ENCODE peak calls at places on chromosomes 12 and 14, in four cellular contexts. One of them, this sample, is unnamed.

GRCh38 chr12:6112004-6112403 is 12.5 kb downstream of the VWF start:
- DNase-seq in IMR-90: no peak
- DNase-seq in GM12878: no peak
- DNase-seq in K562: no peak
- DNase-seq in this sample: no peak

GRCh38 chr12:26062566-26062965 is 62.3 kb downstream of the BHLHE41 start:
- DNase-seq in IMR-90: peak
- DNase-seq in GM12878: no peak
- DNase-seq in K562: no peak
- DNase-seq in this sample: no peak

GRCh38 chr12:89352242-89352491 is 134 bp downstream of the DUSP6 start:
- DNase-seq in GM12878: no peak
- DNase-seq in K562: no peak
- DNase-seq in IMR-90: no peak
- DNase-seq in this sample: no peak

GRCh38 chr12:75684678-75685620 is 173.5 kb upstream of the KRR1 start:
- DNase-seq in K562: no peak
- DNase-seq in IMR-90: peak
- DNase-seq in GM12878: no peak
- DNase-seq in this sample: no peak

GRCh38 chr12:53585726-53586125 is 40.5 kb downstream of the ATF7 start:
- DNase-seq in IMR-90: no peak
- DNase-seq in GM12878: no peak
- DNase-seq in K562: no peak
- DNase-seq in this sample: no peak

GRCh38 chr12:95820096-95820703 is 29.6 kb upstream of the NTN4 start:
- DNase-seq in K562: peak
- DNase-seq in IMR-90: peak
- DNase-seq in GM12878: no peak
- DNase-seq in this sample: peak

GRCh38 chr12:62909340-62909739 is 25.6 kb downstream of the PPM1H start:
- DNase-seq in GM12878: no peak
- DNase-seq in IMR-90: no peak
- DNase-seq in K562: no peak
- DNase-seq in this sample: no peak

GRCh38 chr12:66008985-66009384 is 121.6 kb downstream of the LLPH start:
- DNase-seq in GM12878: no peak
- DNase-seq in K562: no peak
- DNase-seq in IMR-90: no peak
- DNase-seq in this sample: no peak

GRCh38 chr12:108784270-108784669 is 53.0 kb upstream of the CORO1C start:
- DNase-seq in K562: no peak
- DNase-seq in IMR-90: no peak
- DNase-seq in GM12878: no peak
- DNase-seq in this sample: no peak

GRCh38 chr14:96042218-96042930 is 3.2 kb downstream of the C14orf132 start:
- DNase-seq in K562: no peak
- DNase-seq in GM12878: no peak
- DNase-seq in IMR-90: peak
- DNase-seq in this sample: no peak

GRCh38 chr12:131724534-131724933 is 13.6 kb downstream of the SFSWAP start:
- DNase-seq in K562: no peak
- DNase-seq in IMR-90: peak
- DNase-seq in GM12878: no peak
- DNase-seq in this sample: no peak

GRCh38 chr12:54196396-54196795 is 7.6 kb upstream of the SMUG1 start:
- DNase-seq in IMR-90: no peak
- DNase-seq in K562: no peak
- DNase-seq in GM12878: no peak
- DNase-seq in this sample: no peak

GRCh38 chr12:105825141-105825540 is 313.6 kb downstream of the NUAK1 start:
- DNase-seq in GM12878: no peak
- DNase-seq in IMR-90: no peak
- DNase-seq in K562: no peak
- DNase-seq in this sample: no peak

GRCh38 chr14:29521526-29522137 is 406.0 kb downstream of the PRKD1 start:
- DNase-seq in K562: no peak
- DNase-seq in GM12878: no peak
- DNase-seq in IMR-90: peak
- DNase-seq in this sample: peak

GRCh38 chr12:105222726-105223357 is 13.1 kb downstream of the APPL2 start:
- DNase-seq in K562: no peak
- DNase-seq in IMR-90: no peak
- DNase-seq in GM12878: no peak
- DNase-seq in this sample: no peak

GRCh38 chr12:122849352-122850047 is 14.2 kb downstream of the HIP1R start:
- DNase-seq in IMR-90: no peak
- DNase-seq in GM12878: no peak
- DNase-seq in K562: no peak
- DNase-seq in this sample: no peak

GRCh38 chr12:40505327-40505726 is 186.9 kb upstream of the CNTN1 start:
- DNase-seq in GM12878: no peak
- DNase-seq in IMR-90: no peak
- DNase-seq in K562: no peak
- DNase-seq in this sample: no peak

GRCh38 chr12:57905812-57906475 is 35.4 kb upstream of the ATP23 start:
- DNase-seq in IMR-90: no peak
- DNase-seq in K562: no peak
- DNase-seq in GM12878: no peak
- DNase-seq in this sample: no peak

GRCh38 chr12:127485528-127485927 is 781.4 kb upstream of the TMEM132C start:
- DNase-seq in GM12878: no peak
- DNase-seq in IMR-90: peak
- DNase-seq in K562: no peak
- DNase-seq in this sample: no peak

GRCh38 chr12:104747330-104747729 is 210.8 kb downstream of the SLC41A2 start:
- DNase-seq in GM12878: no peak
- DNase-seq in IMR-90: no peak
- DNase-seq in K562: no peak
- DNase-seq in this sample: no peak

GRCh38 chr12:106508966-106509365 is 73.8 kb upstream of the RFX4 start:
- DNase-seq in GM12878: no peak
- DNase-seq in K562: no peak
- DNase-seq in IMR-90: peak
- DNase-seq in this sample: no peak

GRCh38 chr12:106114084-106115068 is 24.4 kb downstream of the NUAK1 start:
- DNase-seq in IMR-90: peak
- DNase-seq in K562: no peak
- DNase-seq in GM12878: no peak
- DNase-seq in this sample: no peak

GRCh38 chr14:91368681-91369416 is 48.8 kb downstream of the CCDC88C start:
- DNase-seq in K562: no peak
- DNase-seq in IMR-90: no peak
- DNase-seq in GM12878: no peak
- DNase-seq in this sample: no peak

GRCh38 chr12:3882396-3882795 is 9.2 kb upstream of the PARP11 start:
- DNase-seq in K562: no peak
- DNase-seq in GM12878: no peak
- DNase-seq in IMR-90: no peak
- DNase-seq in this sample: no peak
- H3K9ac ChIP-seq in K562: no peak
- H3K9ac ChIP-seq in GM12878: no peak
- H3K9ac ChIP-seq in IMR-90: no peak
- H3K9ac ChIP-seq in this sample: no peak

DNA sequence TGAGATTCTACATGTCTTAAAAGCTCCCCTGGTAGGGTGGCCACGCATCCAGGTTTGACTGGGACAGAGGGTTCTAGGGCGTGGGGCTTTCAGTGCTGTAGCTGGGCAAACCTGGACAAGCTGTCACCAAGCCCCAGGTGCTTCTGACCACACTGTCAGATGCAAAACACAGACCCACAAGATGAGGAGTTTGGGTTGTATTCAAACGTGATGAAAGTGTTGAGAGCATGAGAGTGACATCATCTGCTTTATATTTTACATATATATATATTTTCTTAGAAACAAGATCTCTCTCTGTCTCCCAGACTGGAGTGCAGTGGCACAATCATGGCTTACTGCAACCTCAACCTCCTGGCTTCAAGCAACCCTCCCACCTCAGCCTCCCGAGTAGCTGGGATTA is 210.1 kb downstream of the DPF3 start:
- DNase-seq in GM12878: no peak
- DNase-seq in K562: no peak
- DNase-seq in IMR-90: peak
- DNase-seq in this sample: no peak
- TF ChIP-seq FOS in GM12878: no peak
- TF ChIP-seq FOS in K562: no peak
- TF ChIP-seq FOS in IMR-90: no peak
- TF ChIP-seq FOS in this sample: no peak

GRCh38 chr12:49702009-49702408 is 5.2 kb downstream of the FMNL3 start:
- DNase-seq in IMR-90: no peak
- DNase-seq in K562: no peak
- DNase-seq in GM12878: no peak
- DNase-seq in this sample: no peak

GRCh38 chr12:49702676-49703228 is 4.5 kb downstream of the FMNL3 start:
- DNase-seq in K562: no peak
- DNase-seq in GM12878: no peak
- DNase-seq in IMR-90: no peak
- DNase-seq in this sample: no peak

GRCh38 chr12:49706351-49707126 is 666 bp downstream of the FMNL3 start:
- DNase-seq in GM12878: no peak
- DNase-seq in IMR-90: peak
- DNase-seq in K562: peak
- DNase-seq in this sample: peak

GRCh38 chr12:49705479-49706267 is 1.5 kb downstream of the FMNL3 start:
- DNase-seq in K562: no peak
- DNase-seq in GM12878: no peak
- DNase-seq in IMR-90: peak
- DNase-seq in this sample: peak

GRCh38 chr12:49703647-49704137 is 3.5 kb downstream of the FMNL3 start:
- DNase-seq in K562: no peak
- DNase-seq in IMR-90: peak
- DNase-seq in GM12878: peak
- DNase-seq in this sample: peak
- H3K9ac ChIP-seq in K562: no peak
- H3K9ac ChIP-seq in IMR-90: no peak
- H3K9ac ChIP-seq in GM12878: peak
- H3K9ac ChIP-seq in this sample: no peak

GRCh38 chr14:105268736-105269354 is 20.5 kb downstream of the BTBD6 start:
- DNase-seq in K562: no peak
- DNase-seq in IMR-90: no peak
- DNase-seq in GM12878: no peak
- DNase-seq in this sample: no peak

GRCh38 chr14:105273062-105273461 is 24.7 kb downstream of the BTBD6 start:
- DNase-seq in K562: no peak
- DNase-seq in GM12878: no peak
- DNase-seq in IMR-90: no peak
- DNase-seq in this sample: no peak

GRCh38 chr14:105272623-105273022 is 24.3 kb downstream of the BTBD6 start:
- DNase-seq in K562: no peak
- DNase-seq in GM12878: no peak
- DNase-seq in IMR-90: no peak
- DNase-seq in this sample: no peak

GRCh38 chr14:105269405-105269804 is 21.1 kb downstream of the BTBD6 start:
- DNase-seq in IMR-90: no peak
- DNase-seq in K562: no peak
- DNase-seq in GM12878: no peak
- DNase-seq in this sample: no peak

DNA sequence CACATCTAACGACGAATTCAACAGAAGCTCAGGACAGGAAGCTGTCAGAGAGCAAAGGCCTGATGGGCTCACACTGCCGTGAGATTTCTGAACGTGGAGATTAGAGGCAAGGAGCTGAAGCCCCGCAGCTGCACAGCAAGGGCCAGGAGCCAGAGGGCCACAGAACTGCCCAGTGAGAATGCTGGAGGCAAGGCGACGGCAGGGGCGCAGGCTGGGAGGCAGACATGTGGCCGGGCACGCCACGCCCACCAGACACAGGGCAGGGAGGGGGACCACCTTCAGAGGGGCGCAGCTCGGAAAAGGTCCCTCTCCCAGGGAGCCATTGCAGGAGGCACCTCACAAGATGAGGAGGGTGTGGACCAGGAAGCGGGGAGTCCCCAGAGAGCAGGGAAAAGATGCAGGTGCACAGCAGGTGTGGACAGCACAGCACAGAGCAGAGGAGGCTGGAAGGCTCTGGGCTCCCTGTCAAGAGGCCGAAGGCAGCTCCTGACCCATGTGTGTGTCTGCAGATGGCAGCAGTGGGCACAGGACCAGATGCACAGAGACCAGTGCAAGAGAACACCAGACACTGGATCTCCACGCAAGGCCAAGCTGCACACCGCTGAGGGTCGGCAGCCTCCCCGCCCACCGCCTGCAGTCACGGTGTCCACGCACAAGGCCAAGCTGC is 23.0 kb downstream of the BTBD6 start:
- DNase-seq in IMR-90: no peak
- DNase-seq in K562: no peak
- DNase-seq in GM12878: no peak
- DNase-seq in this sample: no peak
- TF ChIP-seq FOS in IMR-90: no peak
- TF ChIP-seq FOS in K562: no peak
- TF ChIP-seq FOS in GM12878: no peak
- TF ChIP-seq FOS in this sample: no peak

GRCh38 chr12:43760396-43760795 is 1.6 kb downstream of the IRAK4 start:
- DNase-seq in GM12878: no peak
- DNase-seq in K562: no peak
- DNase-seq in IMR-90: no peak
- DNase-seq in this sample: no peak
- H3K9ac ChIP-seq in GM12878: peak
- H3K9ac ChIP-seq in K562: peak
- H3K9ac ChIP-seq in IMR-90: no peak
- H3K9ac ChIP-seq in this sample: no peak

DNA sequence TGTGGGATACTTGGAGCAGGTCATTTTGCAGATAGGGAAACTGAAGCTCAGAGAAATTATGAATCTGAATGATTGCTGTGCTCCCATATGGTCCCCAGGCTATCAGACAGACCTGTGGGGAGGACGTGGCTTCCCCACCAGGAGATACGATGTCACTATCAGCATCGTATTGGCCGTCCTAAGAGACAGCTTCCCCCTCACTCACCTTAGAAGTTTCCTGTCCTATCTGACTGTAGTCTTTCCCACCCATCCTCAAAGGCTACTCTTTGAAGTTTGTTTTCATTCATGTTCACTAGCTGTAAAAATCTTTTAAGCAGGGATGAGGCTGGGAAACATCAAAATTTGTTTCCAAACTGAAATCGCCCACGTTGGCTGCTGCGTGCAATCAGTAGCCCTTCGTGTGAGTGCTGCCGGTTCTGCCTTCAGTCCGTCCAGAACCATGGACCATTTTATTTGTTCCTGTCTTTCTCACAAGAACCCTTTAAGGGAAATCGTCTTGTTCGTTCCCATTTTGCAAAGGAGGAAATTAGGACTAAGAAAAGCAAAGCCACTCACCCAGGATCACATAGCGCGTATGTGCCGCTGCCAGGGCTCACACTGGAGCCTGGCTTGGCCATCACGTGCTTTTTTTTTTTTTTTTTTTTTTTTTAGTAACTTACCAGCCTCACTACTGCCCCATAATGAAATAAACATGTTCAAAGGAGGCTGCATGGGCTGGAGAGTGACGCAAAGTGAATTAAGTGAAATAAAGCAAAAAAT is 1.0 kb upstream of the KDM2B start:
- DNase-seq in K562: peak
- DNase-seq in GM12878: no peak
- DNase-seq in IMR-90: peak
- DNase-seq in this sample: peak
- TF ChIP-seq FOS in K562: no peak
- TF ChIP-seq FOS in GM12878: no peak
- TF ChIP-seq FOS in IMR-90: no peak
- TF ChIP-seq FOS in this sample: no peak

GRCh38 chr12:18895946-18896345 is 158.0 kb downstream of the CAPZA3 start:
- DNase-seq in K562: peak
- DNase-seq in GM12878: no peak
- DNase-seq in IMR-90: no peak
- DNase-seq in this sample: no peak
- H3K9ac ChIP-seq in K562: no peak
- H3K9ac ChIP-seq in GM12878: no peak
- H3K9ac ChIP-seq in IMR-90: no peak
- H3K9ac ChIP-seq in this sample: no peak